ENCODE peak calls at places on chromosomes 3 and 15, in ten cellular contexts. N is NCI-H1105; A is hepatocyte; K is OCI-M1; B is activated CD4-positive, alpha-beta T cell treated with anti-CD3 and anti-CD28 coated beads, Interleukin-2, amount 10 ng/mL, durations not matched to agents 7 days and 5 days; D is heart left ventricle; F is SW 1271; U is Daoy; O is fibroblast of lung; M is NCI-H1694. V is an unnamed sample.

GRCh38 chr3:186985713-186986364 is 55.5 kb downstream of the ST6GAL1 start:
- DNase-seq in N (no peak), A (no peak), K (peak), B (no peak), D (no peak), F (no peak), U (peak), O (no peak), M (no peak), V (peak)

GRCh38 chr15:76636059-76636458 is 269.1 kb downstream of the SCAPER start:
- DNase-seq in N (no peak), A (no peak), K (no peak), B (no peak), D (no peak), F (no peak), U (no peak), O (no peak), M (no peak), V (no peak)

GRCh38 chr3:113221703-113222257 is 10.4 kb downstream of the BOC start:
- DNase-seq in N (no peak), A (no peak), K (no peak), B (no peak), D (no peak), F (no peak), U (no peak), O (no peak), M (no peak), V (no peak)

GRCh38 chr15:69607101-69607500 is 154.5 kb downstream of the RPLP1 start:
- DNase-seq in N (no peak), A (no peak), K (no peak), B (no peak), D (no peak), F (no peak), U (peak), O (peak), M (no peak), V (peak)

GRCh38 chr3:23735575-23736326 is 70.0 kb upstream of the UBE2E1 start:
- DNase-seq in N (peak), A (peak), K (no peak), B (no peak), D (peak), F (no peak), U (no peak), O (no peak), M (peak), V (no peak)

GRCh38 chr3:58271901-58272501 is 34.0 kb upstream of the RPP14 start:
- DNase-seq in N (no peak), A (no peak), K (peak), B (no peak), D (no peak), F (peak), U (peak), O (peak), M (no peak), V (peak)

GRCh38 chr3:167691366-167691765 is 37.6 kb upstream of the WDR49 start:
- DNase-seq in N (no peak), A (no peak), K (peak), B (peak), D (no peak), F (no peak), U (no peak), O (no peak), M (no peak), V (peak)

GRCh38 chr15:73897441-73898261 is 24.3 kb downstream of the TBC1D21 start:
- DNase-seq in N (no peak), A (peak), K (peak), B (peak), D (peak), F (peak), U (peak), O (peak), M (peak), V (peak)

GRCh38 chr3:87801409-87801808 is 257.4 kb downstream of the CGGBP1 start:
- DNase-seq in N (no peak), A (no peak), K (no peak), B (no peak), D (no peak), F (no peak), U (no peak), O (no peak), M (no peak), V (no peak)

GRCh38 chr3:190210608-190211007 is 89.9 kb upstream of the P3H2 start:
- DNase-seq in N (no peak), A (no peak), K (no peak), B (no peak), D (no peak), F (no peak), U (no peak), O (no peak), M (no peak), V (no peak)

GRCh38 chr3:11749486-11749885 is 97.2 kb downstream of the TAMM41 start:
- DNase-seq in N (no peak), A (no peak), K (no peak), B (no peak), D (no peak), F (no peak), U (no peak), O (no peak), M (no peak), V (no peak)

GRCh38 chr3:8581806-8582436 is 62.7 kb downstream of the SSUH2 start:
- DNase-seq in N (no peak), A (no peak), K (no peak), B (no peak), D (no peak), F (no peak), U (no peak), O (peak), M (no peak), V (no peak)

GRCh38 chr3:1726741-1727140 is 371.9 kb upstream of the CNTN4 start:
- DNase-seq in N (no peak), A (peak), K (no peak), B (no peak), D (no peak), F (no peak), U (no peak), O (no peak), M (no peak), V (no peak)

GRCh38 chr3:52532838-52533622 is 627 bp downstream of the NT5DC2 start:
- DNase-seq in N (no peak), A (peak), K (peak), B (peak), D (no peak), F (no peak), U (peak), O (peak), M (no peak), V (no peak)

GRCh38 chr15:89799925-89800500 is 14.6 kb downstream of the ANPEP start:
- DNase-seq in N (no peak), A (no peak), K (no peak), B (no peak), D (no peak), F (no peak), U (no peak), O (no peak), M (no peak), V (no peak)

GRCh38 chr3:145639207-145639606 is 521.8 kb downstream of the PLOD2 start:
- DNase-seq in N (no peak), A (no peak), K (peak), B (no peak), D (no peak), F (no peak), U (no peak), O (peak), M (no peak), V (no peak)

GRCh38 chr3:152193673-152194267 is 75.0 kb upstream of the MBNL1 start:
- DNase-seq in N (no peak), A (no peak), K (peak), B (peak), D (no peak), F (no peak), U (no peak), O (no peak), M (no peak), V (peak)

GRCh38 chr15:88711806-88712205 is 73.0 kb downstream of the ISG20 start:
- DNase-seq in N (no peak), A (no peak), K (no peak), B (no peak), D (no peak), F (no peak), U (no peak), O (no peak), M (no peak), V (no peak)

GRCh38 chr3:188031106-188031505 is 122.9 kb upstream of the LPP start:
- DNase-seq in N (no peak), A (no peak), K (no peak), B (no peak), D (no peak), F (no peak), U (no peak), O (no peak), M (no peak), V (no peak)

V was measured in MV-4-11.